ENCODE peak calls at places on chromosomes 13 and 19, in seven cellular contexts. Y, D, V, W, T, E and F are unnamed samples.

GRCh38 chr19:3606690-3607289 is at the start of gene TBXA2R:
- DNase-seq in V (peak), D (peak), W (peak), T (peak), Y (peak), E (peak), F (peak)

GRCh38 chr19:51531349-51532315 is at the start of gene SIGLEC6:
- DNase-seq in W (peak), E (no peak), Y (peak), V (peak), T (peak), D (peak), F (no peak)

GRCh38 chr13:98576215-98576945 is 527 bp downstream of the STK24 start:
- DNase-seq in V (peak), D (peak), W (peak), E (peak), T (peak), Y (peak), F (no peak)

GRCh38 chr13:59112375-59112774 is 1051.4 kb downstream of the DIAPH3 start:
- DNase-seq in T (no peak), Y (no peak), W (no peak), V (no peak), E (peak), D (no peak), F (peak)

GRCh38 chr19:46296722-46297431 is at the start of gene HIF3A:
- DNase-seq in W (peak), T (peak), E (no peak), V (peak), D (peak), Y (peak), F (peak)

GRCh38 chr13:52428295-52428694 is 22.1 kb downstream of the VPS36 start:
- DNase-seq in V (no peak), W (no peak), Y (no peak), T (no peak), E (peak), D (no peak), F (no peak)

GRCh38 chr19:1226227-1226518 is 11.6 kb downstream of the CBARP start:
- DNase-seq in D (no peak), W (no peak), Y (no peak), E (no peak), T (no peak), V (no peak), F (no peak)

GRCh38 chr19:8310342-8311055 is 2.3 kb upstream of the CD320 start:
- DNase-seq in Y (no peak), W (no peak), V (no peak), E (no peak), T (peak), D (peak), F (peak)

GRCh38 chr13:75715598-75716523 is 79.7 kb downstream of the LMO7 start:
- DNase-seq in T (no peak), Y (no peak), D (no peak), E (no peak), W (no peak), V (no peak), F (no peak)

GRCh38 chr13:62123409-62123808 is 707.8 kb upstream of the PCDH20 start:
- DNase-seq in W (no peak), E (no peak), D (no peak), V (no peak), T (no peak), Y (no peak), F (no peak)

GRCh38 chr13:93118081-93118615 is 108.5 kb upstream of the GPC6 start:
- DNase-seq in E (no peak), D (no peak), W (no peak), V (no peak), Y (no peak), T (no peak), F (no peak)

GRCh38 chr19:51726049-51726448 is 2.3 kb upstream of the HAS1 start:
- DNase-seq in Y (peak), V (peak), D (no peak), W (peak), E (no peak), T (peak), F (peak)

GRCh38 chr19:5805465-5806132 is 732 bp downstream of the NRTN start:
- DNase-seq in T (peak), D (peak), E (peak), V (peak), W (no peak), Y (peak), F (no peak)

GRCh38 chr13:24063281-24063851 is 97.2 kb upstream of the SPATA13 start:
- DNase-seq in T (peak), E (no peak), V (peak), Y (peak), D (no peak), W (peak), F (no peak)

GRCh38 chr19:10228925-10229324 is 2.2 kb downstream of the S1PR2 start:
- DNase-seq in V (no peak), Y (no peak), T (no peak), D (no peak), W (no peak), E (peak), F (no peak)

GRCh38 chr19:41521860-41522555 is 54.0 kb upstream of the CEACAM21 start:
- DNase-seq in D (peak), E (no peak), V (peak), Y (no peak), T (peak), W (no peak), F (no peak)

GRCh38 chr13:24217601-24218281 is 57.2 kb downstream of the SPATA13 start:
- DNase-seq in T (peak), Y (no peak), E (peak), V (no peak), D (peak), W (no peak), F (peak)

GRCh38 chr13:103161476-103161875 is 95.3 kb upstream of the SLC10A2 start:
- DNase-seq in E (no peak), V (no peak), W (no peak), Y (no peak), T (no peak), D (no peak), F (no peak)

GRCh38 chr19:31676271-31677004 is 327.2 kb upstream of the TSHZ3 start:
- DNase-seq in E (peak), D (no peak), Y (no peak), W (no peak), V (no peak), T (no peak), F (no peak)

GRCh38 chr19:1070576-1070930 is 3.6 kb downstream of the ARHGAP45 start:
- DNase-seq in Y (no peak), V (no peak), D (no peak), E (no peak), W (no peak), T (peak), F (no peak)

GRCh38 chr19:47542030-47542475 is 27.2 kb upstream of the NAPA start:
- DNase-seq in E (no peak), W (peak), Y (no peak), T (no peak), V (no peak), D (no peak), F (no peak)

GRCh38 chr13:50512602-50513527 is 330.6 kb downstream of the DLEU7 start:
- DNase-seq in W (peak), Y (peak), E (no peak), D (peak), T (peak), V (peak), F (peak)

GRCh38 chr13:20812890-20813289 is 39.1 kb upstream of the EEF1AKMT1 start:
- DNase-seq in W (no peak), D (no peak), T (no peak), V (no peak), E (no peak), Y (no peak), F (no peak)

GRCh38 chr19:30325657-30326056 is 46.5 kb upstream of the ZNF536 start:
- DNase-seq in W (no peak), V (no peak), E (no peak), D (no peak), T (no peak), Y (no peak), F (no peak)

GRCh38 chr19:42277821-42278809 is 9.1 kb downstream of the CIC start:
- DNase-seq in W (peak), T (peak), D (peak), E (no peak), V (no peak), Y (no peak), F (no peak)

GRCh38 chr13:77326905-77327604 is at the start of gene MYCBP2:
- DNase-seq in T (peak), V (peak), D (peak), W (peak), E (peak), Y (peak), F (peak)

GRCh38 chr13:77328819-77329132 is 1.9 kb upstream of the MYCBP2 start:
- DNase-seq in D (no peak), T (no peak), V (no peak), W (no peak), E (no peak), Y (no peak), F (no peak)

GRCh38 chr13:77331421-77331820 is 4.5 kb upstream of the MYCBP2 start:
- DNase-seq in Y (no peak), T (no peak), E (no peak), V (no peak), W (no peak), D (no peak), F (no peak)

GRCh38 chr13:77329133-77330008 is 2.5 kb upstream of the MYCBP2 start:
- DNase-seq in W (peak), V (peak), E (peak), T (peak), Y (peak), D (peak), F (peak)

DNA sequence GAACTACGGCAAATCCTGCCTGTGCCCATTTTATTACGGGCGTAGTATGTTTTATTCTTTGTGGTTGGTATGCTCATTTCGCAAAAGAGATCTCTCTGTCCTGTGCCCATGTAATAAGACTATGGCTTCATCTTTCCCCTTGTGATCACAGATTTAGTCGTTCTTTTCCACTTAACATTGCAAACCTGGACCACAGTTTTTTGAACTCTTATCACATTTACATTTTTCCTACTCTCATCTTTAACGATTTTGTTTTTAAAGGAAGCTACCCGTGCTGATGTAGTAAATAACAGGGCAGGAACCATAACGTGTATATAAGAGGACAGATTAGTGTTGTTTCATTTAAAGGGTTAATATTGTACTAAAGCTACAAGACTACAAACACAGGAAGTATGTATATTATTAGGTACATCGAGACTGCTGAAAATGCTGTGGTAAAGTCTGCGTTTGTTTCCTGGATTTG is 3.1 kb upstream of the MYCBP2 start:
- DNase-seq in D (no peak), T (no peak), E (no peak), W (no peak), V (no peak), Y (no peak), F (no peak)
- H3K27ac ChIP-seq in D (peak), T (peak), E (peak), W (peak), V (peak), Y (peak), F (peak)

DNA sequence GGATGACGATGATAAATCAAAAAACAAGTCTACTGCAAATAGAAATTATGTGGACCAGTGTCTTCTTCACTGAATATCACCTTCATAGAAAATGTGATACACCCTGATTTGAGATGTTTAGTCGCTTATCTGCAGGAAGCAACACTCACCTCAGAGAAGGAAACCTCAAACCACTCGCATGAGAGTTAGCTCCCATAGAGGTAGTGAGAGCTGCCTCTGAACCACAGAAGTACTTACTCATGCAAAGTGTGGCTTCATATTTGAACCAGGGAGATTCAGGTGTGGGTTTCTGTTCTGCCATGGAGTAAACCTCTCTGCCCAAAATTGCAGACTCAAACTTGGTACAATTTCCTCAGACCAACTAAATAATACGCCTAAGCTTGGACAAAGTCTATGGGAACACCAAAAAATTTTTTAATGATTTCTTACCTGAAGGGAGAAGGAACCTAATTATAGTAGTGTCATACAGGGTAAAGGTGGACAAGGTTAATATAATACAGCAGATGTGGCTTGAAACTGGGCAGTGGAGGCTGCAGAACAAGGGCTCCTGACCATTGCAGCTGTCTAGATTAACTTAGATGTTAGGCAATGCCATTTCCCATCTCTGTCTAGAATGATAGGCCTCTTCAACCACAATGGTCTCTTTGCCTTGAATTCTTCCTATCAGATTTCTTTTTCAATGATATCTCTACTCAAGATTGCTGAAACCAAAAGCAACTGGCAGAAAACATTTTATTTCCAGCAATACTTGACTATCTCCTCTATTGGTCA is 29.6 kb upstream of the RCBTB2 start:
- DNase-seq in E (no peak), V (no peak), T (no peak), W (no peak), Y (no peak), D (no peak), F (no peak)
- H3K27ac ChIP-seq in E (no peak), V (no peak), T (no peak), W (no peak), Y (no peak), D (no peak), F (no peak)

GRCh38 chr13:40352385-40352778 is 314.1 kb downstream of the FOXO1 start:
- DNase-seq in V (peak), W (peak), Y (peak), E (no peak), T (no peak), D (no peak), F (no peak)
- H3K27ac ChIP-seq in V (peak), W (peak), Y (peak), E (no peak), T (peak), D (no peak), F (peak)

GRCh38 chr13:99687728-99688397 is 186.6 kb downstream of the TM9SF2 start:
- DNase-seq in W (no peak), V (no peak), T (no peak), E (no peak), Y (no peak), D (no peak), F (no peak)
- H3K27ac ChIP-seq in W (no peak), V (no peak), T (no peak), E (no peak), Y (no peak), D (no peak), F (no peak)

GRCh38 chr19:7242601-7243258 is 51.5 kb downstream of the INSR start:
- DNase-seq in V (no peak), T (no peak), E (no peak), D (no peak), W (no peak), Y (no peak), F (no peak)
- H3K27ac ChIP-seq in V (no peak), T (peak), E (no peak), D (no peak), W (peak), Y (peak), F (peak)

DNA sequence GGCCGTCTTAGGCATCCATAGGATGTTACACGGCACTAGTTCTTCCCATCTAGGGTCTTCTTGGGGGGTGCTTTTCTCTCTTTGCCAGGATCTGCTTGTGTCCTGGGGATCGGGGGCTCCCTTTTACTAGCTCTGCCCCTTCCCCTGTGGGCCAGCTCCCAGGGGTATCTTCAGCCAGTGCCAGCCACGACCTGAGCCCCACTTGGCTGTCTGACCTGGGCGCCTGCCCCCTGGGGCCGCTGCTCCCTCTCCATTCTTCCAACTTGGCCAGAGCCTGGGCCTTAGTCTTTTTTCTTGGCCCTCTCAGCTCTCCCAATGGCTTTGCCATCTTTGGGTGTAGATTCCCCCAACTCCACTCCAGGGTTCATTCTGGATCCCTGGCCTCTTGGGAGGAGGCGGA is 3.1 kb downstream of the PRKACA start:
- DNase-seq in T (no peak), W (no peak), D (no peak), V (no peak), Y (no peak), E (no peak), F (no peak)
- H3K27ac ChIP-seq in T (peak), W (peak), D (no peak), V (peak), Y (peak), E (peak), F (peak)

DNA sequence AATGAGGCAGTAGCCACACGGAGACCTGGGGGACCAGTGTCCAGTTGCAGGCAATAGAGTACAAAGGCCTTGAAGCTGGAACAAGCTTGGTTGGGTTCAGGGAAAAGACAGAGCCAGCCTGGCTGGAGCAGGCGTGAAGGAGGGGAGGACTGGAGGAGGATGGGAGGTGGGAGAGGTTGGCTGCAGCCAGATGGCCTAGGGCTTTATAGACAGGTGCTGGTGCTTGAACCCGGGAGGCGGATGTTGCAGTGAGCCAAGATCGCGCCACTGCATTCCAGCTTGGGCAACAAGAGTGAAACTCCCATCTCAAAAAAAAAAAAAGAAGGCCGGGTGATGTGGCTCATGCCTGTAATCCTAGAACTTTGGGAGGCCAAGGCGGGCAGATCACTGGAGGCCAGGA is 1.7 kb downstream of the SPINT2 start:
- DNase-seq in V (no peak), W (no peak), T (peak), Y (no peak), E (no peak), D (peak), F (no peak)
- H3K27ac ChIP-seq in V (no peak), W (no peak), T (no peak), Y (no peak), E (peak), D (peak), F (peak)

GRCh38 chr19:36093687-36094086 is 17.3 kb upstream of the OVOL3 start:
- DNase-seq in Y (peak), V (no peak), T (no peak), W (no peak), E (no peak), D (no peak), F (peak)
- H3K27ac ChIP-seq in Y (peak), V (peak), T (peak), W (no peak), E (no peak), D (no peak), F (peak)

GRCh38 chr19:2479556-2480194 is 3.7 kb downstream of the GADD45B start:
- DNase-seq in V (no peak), D (peak), T (no peak), E (no peak), Y (no peak), W (no peak), F (no peak)
- H3K27ac ChIP-seq in V (no peak), D (peak), T (peak), E (peak), Y (no peak), W (peak), F (no peak)

DNA sequence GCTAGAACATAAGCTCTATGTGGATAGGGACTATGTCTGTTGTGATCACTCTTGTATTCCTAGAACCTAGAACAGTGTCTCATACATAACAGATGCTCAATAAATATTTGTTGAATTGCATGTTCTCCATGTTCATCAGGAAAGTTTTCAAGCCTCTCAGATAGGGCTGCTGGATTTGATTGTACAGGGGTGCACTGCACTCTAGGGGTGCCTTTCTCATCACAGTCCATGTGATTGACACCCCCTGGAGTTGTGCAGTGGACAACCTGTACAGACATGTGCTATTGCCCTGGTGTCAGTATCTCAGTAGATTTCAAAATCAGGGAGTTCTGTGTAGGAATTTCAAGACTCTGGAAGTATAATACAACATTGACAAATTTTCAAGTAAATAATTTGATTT is 58.9 kb downstream of the MBNL2 start:
- DNase-seq in E (no peak), V (no peak), D (no peak), W (no peak), Y (no peak), T (no peak), F (no peak)
- H3K27ac ChIP-seq in E (peak), V (no peak), D (no peak), W (peak), Y (no peak), T (no peak), F (peak)